ENCODE peak calls at places on chromosomes 16 and 17, in six cellular contexts. D is H1, R is GM12878, X is HCT116, E is K562, T is HepG2. W is an unnamed sample.

GRCh38 chr17:43171761-43172487 is 910 bp downstream of the NBR1 start:
- DNase-seq in D (no peak), T (peak), R (no peak), X (peak), E (peak), W (peak)

GRCh38 chr16:86823895-86824671 is 245.7 kb downstream of the FOXL1 start:
- DNase-seq in X (no peak), T (no peak), E (no peak), R (no peak), D (no peak), W (no peak)

GRCh38 chr16:65909310-65910050 is 457.0 kb upstream of the CDH5 start:
- DNase-seq in T (peak), X (no peak), D (no peak), E (no peak), R (no peak), W (no peak)

GRCh38 chr16:77987772-77988171 is 34.6 kb upstream of the CLEC3A start:
- DNase-seq in R (no peak), T (no peak), D (no peak), E (no peak), X (no peak), W (no peak)

GRCh38 chr16:70434489-70435260 is 4.2 kb downstream of the ST3GAL2 start:
- DNase-seq in D (no peak), R (no peak), X (no peak), T (no peak), E (no peak), W (no peak)

GRCh38 chr17:39143552-39144093 is 7.8 kb downstream of the PLXDC1 start:
- DNase-seq in T (no peak), E (no peak), R (no peak), X (no peak), D (no peak), W (no peak)

GRCh38 chr16:75424096-75424762 is 9.1 kb downstream of the CFDP1 start:
- DNase-seq in T (peak), D (no peak), E (no peak), X (no peak), R (no peak), W (no peak)

GRCh38 chr16:22164482-22164881 is 2.2 kb downstream of the SDR42E2 start:
- DNase-seq in T (no peak), X (no peak), R (no peak), D (no peak), E (no peak), W (no peak)

GRCh38 chr17:57557793-57558681 is 187.1 kb downstream of the CCDC182 start:
- DNase-seq in E (no peak), X (no peak), D (no peak), T (no peak), R (no peak), W (no peak)

GRCh38 chr17:78431692-78431958 is 53.2 kb downstream of the PGS1 start:
- DNase-seq in D (no peak), R (no peak), E (no peak), T (no peak), X (no peak), W (no peak)

GRCh38 chr16:29023279-29024278 is 38.7 kb downstream of the LAT start:
- DNase-seq in T (no peak), D (no peak), R (no peak), E (no peak), X (no peak), W (no peak)

GRCh38 chr17:16406742-16407674 is 8.4 kb upstream of the TRPV2 start:
- DNase-seq in X (no peak), D (peak), R (peak), E (no peak), T (no peak), W (no peak)

GRCh38 chr17:45096141-45096540 is 35.0 kb downstream of the NMT1 start:
- DNase-seq in E (peak), T (peak), X (peak), D (no peak), R (no peak), W (peak)

GRCh38 chr16:70644763-70645597 is 1.4 kb upstream of the IL34 start:
- DNase-seq in E (no peak), X (no peak), R (no peak), T (no peak), D (no peak), W (no peak)

GRCh38 chr17:10612957-10613744 is 44.0 kb downstream of the MYH3 start:
- DNase-seq in T (no peak), X (no peak), D (no peak), R (no peak), E (no peak), W (no peak)

GRCh38 chr16:48383877-48384304 is 1.3 kb downstream of the SIAH1 start:
- DNase-seq in E (peak), X (no peak), D (no peak), T (peak), R (no peak), W (no peak)

GRCh38 chr17:82152114-82152513 is 54.1 kb upstream of the FASN start:
- DNase-seq in R (no peak), X (no peak), D (no peak), T (no peak), E (no peak), W (no peak)
- TF ChIP-seq JUND in R (no peak), X (no peak), D (no peak), T (no peak), E (no peak), W (no peak)

GRCh38 chr17:68642118-68642412 is 40.9 kb upstream of the FAM20A start:
- DNase-seq in X (no peak), E (no peak), R (no peak), D (no peak), T (no peak), W (no peak)

GRCh38 chr17:68641276-68642117 is 40.3 kb upstream of the FAM20A start:
- DNase-seq in X (no peak), R (no peak), D (no peak), E (no peak), T (no peak), W (no peak)

DNA sequence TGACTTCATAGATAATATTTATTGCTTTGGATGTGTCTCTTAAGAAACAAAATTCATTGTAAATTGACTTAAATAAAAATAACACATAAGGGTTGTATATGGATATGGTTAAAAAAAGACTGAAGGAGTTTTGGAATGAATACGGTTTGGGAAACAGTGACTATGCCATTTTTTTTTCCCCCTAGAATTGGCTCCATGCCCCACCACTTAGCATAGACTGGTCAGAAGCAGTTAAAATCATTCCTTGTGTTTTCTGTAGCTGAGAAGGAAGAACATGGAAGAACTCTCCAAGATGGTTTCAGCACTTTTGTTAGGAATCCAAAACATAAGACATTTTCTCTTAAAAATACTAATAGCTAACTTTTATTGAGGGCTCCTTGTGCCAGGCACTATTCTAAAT is 39.4 kb upstream of the FAM20A start:
- DNase-seq in X (no peak), D (no peak), R (no peak), T (no peak), E (no peak), W (no peak)
- TF ChIP-seq JUND in X (no peak), D (no peak), R (no peak), T (no peak), E (no peak), W (no peak)

GRCh38 chr17:1414001-1414574 is 14.1 kb upstream of the YWHAE start:
- DNase-seq in X (no peak), E (no peak), T (no peak), R (no peak), D (no peak), W (no peak)

GRCh38 chr17:1416414-1416813 is 16.4 kb upstream of the YWHAE start:
- DNase-seq in T (no peak), X (no peak), D (no peak), E (no peak), R (no peak), W (no peak)

GRCh38 chr17:1414634-1415033 is 14.6 kb upstream of the YWHAE start:
- DNase-seq in X (no peak), D (no peak), T (no peak), E (no peak), R (no peak), W (no peak)

GRCh38 chr17:1412185-1413110 is 12.4 kb upstream of the YWHAE start:
- DNase-seq in E (no peak), D (no peak), X (no peak), T (peak), R (no peak), W (no peak)

DNA sequence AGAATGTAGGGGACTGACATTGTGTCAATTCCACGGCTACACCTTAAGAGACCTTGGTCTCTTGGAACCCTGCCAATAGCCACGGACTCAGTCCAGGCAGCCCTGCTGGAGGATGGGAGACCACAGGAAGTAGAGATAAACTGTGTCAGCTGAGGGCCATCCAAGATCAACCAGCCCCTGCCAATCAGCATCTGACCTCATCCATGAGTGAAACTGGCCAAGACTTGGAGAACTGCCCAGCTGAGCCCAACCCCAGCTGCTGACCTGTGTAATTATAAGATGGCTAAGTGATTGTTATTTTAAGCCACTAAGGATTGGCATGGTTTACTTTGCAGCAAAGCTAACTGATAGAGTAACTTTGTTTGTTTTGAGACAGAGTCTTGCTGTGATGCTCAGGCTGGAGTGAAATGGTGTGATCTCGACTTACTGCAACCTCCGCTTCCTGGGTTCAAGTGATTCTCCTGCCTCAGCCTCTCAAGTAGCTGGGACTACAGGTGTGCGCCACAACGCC is 13.3 kb upstream of the YWHAE start:
- DNase-seq in T (peak), X (no peak), R (no peak), E (peak), D (no peak), W (no peak)
- TF ChIP-seq JUND in T (peak), X (no peak), R (no peak), E (peak), D (no peak), W (no peak)

GRCh38 chr16:73166394-73166971 is 118.6 kb upstream of the ZFHX3 start:
- DNase-seq in D (no peak), T (no peak), E (no peak), X (no peak), R (no peak), W (no peak)
- TF ChIP-seq JUND in D (no peak), T (no peak), E (no peak), X (no peak), R (no peak), W (no peak)

DNA sequence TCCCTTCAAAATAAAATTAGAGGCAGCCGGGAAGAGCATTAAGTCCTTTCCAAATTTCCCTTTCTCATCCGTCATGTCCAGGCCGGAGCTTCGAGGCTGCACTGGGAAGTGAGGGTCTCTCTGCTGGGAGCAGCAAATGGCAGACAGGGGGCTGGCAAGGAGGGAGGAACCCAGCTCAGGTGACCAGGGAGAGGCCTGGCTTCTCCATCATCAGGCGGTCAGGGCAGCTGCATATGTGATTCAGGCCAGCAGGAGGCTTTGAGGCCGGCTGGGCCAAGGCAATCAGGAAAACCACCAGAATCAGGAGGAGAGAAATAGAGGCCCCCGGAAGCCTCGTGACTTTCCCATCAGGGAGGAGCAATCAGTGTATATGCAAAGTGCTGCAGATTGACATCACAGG is 85.0 kb upstream of the RPL38 start:
- DNase-seq in R (no peak), T (no peak), X (no peak), D (peak), E (no peak), W (peak)
- TF ChIP-seq JUND in R (no peak), T (no peak), X (no peak), D (no peak), E (no peak), W (no peak)

W was measured in T47D.